ENCODE peak calls at places on chromosomes 3 and 15, in ten cellular contexts. One of them, this sample, is unnamed.

GRCh38 chr3:157836022-157836421 is 270.2 kb downstream of the SHOX2 start:
- DNase-seq in foreskin fibroblast: no peak
- DNase-seq in fibroblast of villous mesenchyme: no peak
- DNase-seq in choroid plexus epithelial cell: no peak
- DNase-seq in fibroblast of lung: no peak
- DNase-seq in astrocyte of the spinal cord: no peak
- DNase-seq in psoas muscle: no peak
- DNase-seq in GM12865: no peak
- DNase-seq in pancreas: no peak
- DNase-seq in HFF-Myc: no peak
- DNase-seq in this sample: no peak

GRCh38 chr3:57688291-57688690 is 4.6 kb downstream of the DENND6A start:
- DNase-seq in pancreas: no peak
- DNase-seq in choroid plexus epithelial cell: no peak
- DNase-seq in psoas muscle: no peak
- DNase-seq in fibroblast of lung: no peak
- DNase-seq in HFF-Myc: no peak
- DNase-seq in fibroblast of villous mesenchyme: no peak
- DNase-seq in GM12865: peak; percentile 61
- DNase-seq in astrocyte of the spinal cord: no peak
- DNase-seq in foreskin fibroblast: no peak
- DNase-seq in this sample: no peak

GRCh38 chr3:151579571-151580270 is 118.9 kb upstream of the IGSF10 start:
- DNase-seq in pancreas: no peak
- DNase-seq in HFF-Myc: no peak
- DNase-seq in fibroblast of lung: peak; percentile 44
- DNase-seq in foreskin fibroblast: peak; percentile 23
- DNase-seq in choroid plexus epithelial cell: peak; percentile 75
- DNase-seq in psoas muscle: no peak
- DNase-seq in GM12865: no peak
- DNase-seq in astrocyte of the spinal cord: peak; percentile 38
- DNase-seq in fibroblast of villous mesenchyme: peak; percentile 78
- DNase-seq in this sample: peak; percentile 69

GRCh38 chr3:187975571-187976360 is 178.2 kb upstream of the LPP start:
- DNase-seq in astrocyte of the spinal cord: peak; percentile 86
- DNase-seq in choroid plexus epithelial cell: peak; percentile 56
- DNase-seq in foreskin fibroblast: peak; percentile 34
- DNase-seq in fibroblast of villous mesenchyme: no peak
- DNase-seq in HFF-Myc: no peak
- DNase-seq in psoas muscle: peak; percentile 92
- DNase-seq in fibroblast of lung: no peak
- DNase-seq in pancreas: no peak
- DNase-seq in GM12865: no peak
- DNase-seq in this sample: peak; percentile 94

GRCh38 chr15:52289629-52290081 is 5.9 kb downstream of the MYO5C start:
- DNase-seq in pancreas: no peak
- DNase-seq in GM12865: no peak
- DNase-seq in choroid plexus epithelial cell: no peak
- DNase-seq in psoas muscle: no peak
- DNase-seq in fibroblast of villous mesenchyme: no peak
- DNase-seq in foreskin fibroblast: no peak
- DNase-seq in astrocyte of the spinal cord: peak; percentile 37
- DNase-seq in fibroblast of lung: no peak
- DNase-seq in HFF-Myc: no peak
- DNase-seq in this sample: no peak

GRCh38 chr3:194472290-194472920 is 14.4 kb downstream of the ATP13A3 start:
- DNase-seq in choroid plexus epithelial cell: peak; percentile 91
- DNase-seq in pancreas: no peak
- DNase-seq in foreskin fibroblast: peak; percentile 64
- DNase-seq in GM12865: peak; percentile 75
- DNase-seq in fibroblast of lung: peak; percentile 87
- DNase-seq in HFF-Myc: no peak
- DNase-seq in psoas muscle: no peak
- DNase-seq in fibroblast of villous mesenchyme: peak; percentile 78
- DNase-seq in astrocyte of the spinal cord: peak; percentile 81
- DNase-seq in this sample: peak; percentile 85

GRCh38 chr3:73674280-73674679 is 49.5 kb upstream of the PDZRN3 start:
- DNase-seq in choroid plexus epithelial cell: peak; percentile 33
- DNase-seq in fibroblast of lung: peak; percentile 53
- DNase-seq in pancreas: no peak
- DNase-seq in GM12865: no peak
- DNase-seq in HFF-Myc: no peak
- DNase-seq in fibroblast of villous mesenchyme: no peak
- DNase-seq in psoas muscle: no peak
- DNase-seq in foreskin fibroblast: no peak
- DNase-seq in astrocyte of the spinal cord: peak; percentile 86
- DNase-seq in this sample: peak; percentile 79

GRCh38 chr3:134038071-134038491 is 8.4 kb upstream of the SLCO2A1 start:
- DNase-seq in GM12865: no peak
- DNase-seq in fibroblast of villous mesenchyme: no peak
- DNase-seq in psoas muscle: no peak
- DNase-seq in astrocyte of the spinal cord: no peak
- DNase-seq in HFF-Myc: no peak
- DNase-seq in choroid plexus epithelial cell: no peak
- DNase-seq in foreskin fibroblast: no peak
- DNase-seq in fibroblast of lung: no peak
- DNase-seq in pancreas: no peak
- DNase-seq in this sample: no peak

GRCh38 chr3:66413151-66413751 is 87.6 kb downstream of the LRIG1 start:
- DNase-seq in psoas muscle: peak; percentile 76
- DNase-seq in pancreas: no peak
- DNase-seq in HFF-Myc: peak; percentile 46
- DNase-seq in foreskin fibroblast: peak; percentile 89
- DNase-seq in GM12865: no peak
- DNase-seq in astrocyte of the spinal cord: peak; percentile 91
- DNase-seq in fibroblast of villous mesenchyme: peak; percentile 51
- DNase-seq in choroid plexus epithelial cell: peak; percentile 45
- DNase-seq in fibroblast of lung: peak; percentile 90
- DNase-seq in this sample: peak; percentile 96

GRCh38 chr15:69755571-69756310 is 303.1 kb downstream of the RPLP1 start:
- DNase-seq in choroid plexus epithelial cell: peak; percentile 28
- DNase-seq in foreskin fibroblast: no peak
- DNase-seq in HFF-Myc: no peak
- DNase-seq in astrocyte of the spinal cord: peak; percentile 42
- DNase-seq in psoas muscle: no peak
- DNase-seq in pancreas: no peak
- DNase-seq in fibroblast of villous mesenchyme: no peak
- DNase-seq in GM12865: peak; percentile 93
- DNase-seq in fibroblast of lung: no peak
- DNase-seq in this sample: peak; percentile 54

GRCh38 chr3:165206454-165207266 is 10.5 kb upstream of the SLITRK3 start:
- DNase-seq in choroid plexus epithelial cell: peak; percentile 82
- DNase-seq in psoas muscle: peak; percentile 87
- DNase-seq in foreskin fibroblast: peak; percentile 18
- DNase-seq in fibroblast of villous mesenchyme: peak; percentile 64
- DNase-seq in HFF-Myc: peak; percentile 31
- DNase-seq in GM12865: peak; percentile 76
- DNase-seq in astrocyte of the spinal cord: peak; percentile 84
- DNase-seq in pancreas: peak; percentile 81
- DNase-seq in fibroblast of lung: peak; percentile 81
- DNase-seq in this sample: peak; percentile 80

GRCh38 chr15:33021806-33022389 is 172.6 kb downstream of the FMN1 start:
- DNase-seq in astrocyte of the spinal cord: peak; percentile 74
- DNase-seq in pancreas: no peak
- DNase-seq in psoas muscle: no peak
- DNase-seq in GM12865: peak; percentile 30
- DNase-seq in HFF-Myc: peak; percentile 74
- DNase-seq in fibroblast of lung: peak; percentile 87
- DNase-seq in choroid plexus epithelial cell: peak; percentile 86
- DNase-seq in foreskin fibroblast: peak; percentile 56
- DNase-seq in fibroblast of villous mesenchyme: peak; percentile 63
- DNase-seq in this sample: peak; percentile 78

GRCh38 chr15:49888727-49889126 is 230.3 kb downstream of the ATP8B4 start:
- DNase-seq in astrocyte of the spinal cord: no peak
- DNase-seq in psoas muscle: no peak
- DNase-seq in foreskin fibroblast: peak; percentile 18
- DNase-seq in fibroblast of lung: no peak
- DNase-seq in choroid plexus epithelial cell: no peak
- DNase-seq in GM12865: no peak
- DNase-seq in fibroblast of villous mesenchyme: no peak
- DNase-seq in HFF-Myc: no peak
- DNase-seq in pancreas: no peak
- DNase-seq in this sample: no peak

GRCh38 chr3:34206996-34207395 is 408.6 kb downstream of the PDCD6IP start:
- DNase-seq in foreskin fibroblast: peak; percentile 24
- DNase-seq in GM12865: no peak
- DNase-seq in fibroblast of lung: no peak
- DNase-seq in choroid plexus epithelial cell: peak; percentile 74
- DNase-seq in HFF-Myc: no peak
- DNase-seq in pancreas: no peak
- DNase-seq in fibroblast of villous mesenchyme: peak; percentile 14
- DNase-seq in psoas muscle: no peak
- DNase-seq in astrocyte of the spinal cord: peak; percentile 80
- DNase-seq in this sample: no peak

GRCh38 chr15:29322407-29322806 is 52.8 kb upstream of the NSMCE3 start:
- DNase-seq in psoas muscle: no peak
- DNase-seq in choroid plexus epithelial cell: peak; percentile 23
- DNase-seq in pancreas: no peak
- DNase-seq in fibroblast of lung: peak; percentile 5
- DNase-seq in astrocyte of the spinal cord: no peak
- DNase-seq in foreskin fibroblast: no peak
- DNase-seq in HFF-Myc: no peak
- DNase-seq in GM12865: no peak
- DNase-seq in fibroblast of villous mesenchyme: no peak
- DNase-seq in this sample: no peak

GRCh38 chr3:73432723-73433032 is 192.1 kb downstream of the PDZRN3 start:
- DNase-seq in HFF-Myc: no peak
- DNase-seq in pancreas: no peak
- DNase-seq in GM12865: no peak
- DNase-seq in astrocyte of the spinal cord: no peak
- DNase-seq in choroid plexus epithelial cell: no peak
- DNase-seq in psoas muscle: no peak
- DNase-seq in fibroblast of villous mesenchyme: no peak
- DNase-seq in foreskin fibroblast: no peak
- DNase-seq in fibroblast of lung: no peak
- DNase-seq in this sample: no peak

GRCh38 chr3:61650276-61650675 is 88.9 kb downstream of the PTPRG start:
- DNase-seq in choroid plexus epithelial cell: peak; percentile 42
- DNase-seq in pancreas: no peak
- DNase-seq in foreskin fibroblast: peak; percentile 83
- DNase-seq in GM12865: no peak
- DNase-seq in fibroblast of lung: peak; percentile 94
- DNase-seq in HFF-Myc: peak; percentile 75
- DNase-seq in psoas muscle: no peak
- DNase-seq in astrocyte of the spinal cord: peak; percentile 92
- DNase-seq in fibroblast of villous mesenchyme: peak; percentile 89
- DNase-seq in this sample: peak; percentile 95

GRCh38 chr3:177440456-177441105 is 243.3 kb upstream of the TBL1XR1 start:
- DNase-seq in pancreas: no peak
- DNase-seq in GM12865: no peak
- DNase-seq in foreskin fibroblast: no peak
- DNase-seq in psoas muscle: no peak
- DNase-seq in astrocyte of the spinal cord: no peak
- DNase-seq in choroid plexus epithelial cell: no peak
- DNase-seq in HFF-Myc: no peak
- DNase-seq in fibroblast of villous mesenchyme: no peak
- DNase-seq in fibroblast of lung: no peak
- DNase-seq in this sample: peak; percentile 61

GRCh38 chr3:79808515-79808914 is 40.7 kb upstream of the ROBO1 start:
- DNase-seq in astrocyte of the spinal cord: no peak
- DNase-seq in choroid plexus epithelial cell: no peak
- DNase-seq in foreskin fibroblast: no peak
- DNase-seq in pancreas: no peak
- DNase-seq in fibroblast of lung: no peak
- DNase-seq in HFF-Myc: no peak
- DNase-seq in GM12865: no peak
- DNase-seq in fibroblast of villous mesenchyme: no peak
- DNase-seq in psoas muscle: no peak
- DNase-seq in this sample: no peak

DNA sequence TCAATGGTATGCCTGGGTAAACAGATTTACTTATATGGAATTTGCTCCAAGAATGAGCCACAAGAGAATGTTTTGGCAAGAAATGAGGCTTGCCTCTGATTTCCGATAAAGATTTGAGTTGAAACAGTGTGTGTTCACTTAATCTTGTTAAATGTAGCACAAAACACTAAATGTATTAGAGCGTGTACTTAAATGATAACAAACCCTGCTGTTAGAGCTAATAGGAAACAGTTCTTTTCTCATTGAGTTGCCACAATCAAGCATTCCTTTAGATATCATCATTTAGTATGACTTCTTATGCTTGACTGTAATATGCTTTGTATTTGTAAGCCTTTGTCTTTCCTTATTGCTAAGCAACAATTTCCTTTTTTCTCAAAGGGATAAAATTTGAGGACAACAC is 353.6 kb upstream of the ZNF717 start:
- DNase-seq in psoas muscle: no peak
- DNase-seq in GM12865: no peak
- DNase-seq in pancreas: no peak
- DNase-seq in astrocyte of the spinal cord: peak; percentile 64
- DNase-seq in HFF-Myc: no peak
- DNase-seq in choroid plexus epithelial cell: peak; percentile 70
- DNase-seq in fibroblast of lung: no peak
- DNase-seq in foreskin fibroblast: no peak
- DNase-seq in fibroblast of villous mesenchyme: no peak
- DNase-seq in this sample: no peak
- H3K4me3 ChIP-seq in psoas muscle: no peak overlapping the region
- H3K4me3 ChIP-seq in GM12865: no peak overlapping the region
- H3K4me3 ChIP-seq in pancreas: no peak overlapping the region
- H3K4me3 ChIP-seq in astrocyte of the spinal cord: no peak overlapping the region
- H3K4me3 ChIP-seq in HFF-Myc: no peak overlapping the region
- H3K4me3 ChIP-seq in choroid plexus epithelial cell: no peak overlapping the region
- H3K4me3 ChIP-seq in fibroblast of lung: no peak overlapping the region
- H3K4me3 ChIP-seq in foreskin fibroblast: no peak overlapping the region
- H3K4me3 ChIP-seq in fibroblast of villous mesenchyme: no peak overlapping the region
- H3K4me3 ChIP-seq in this sample: no peak overlapping the region

GRCh38 chr3:196673632-196674031 is 34.1 kb downstream of the NRROS start:
- DNase-seq in fibroblast of lung: no peak
- DNase-seq in pancreas: no peak
- DNase-seq in fibroblast of villous mesenchyme: no peak
- DNase-seq in HFF-Myc: no peak
- DNase-seq in GM12865: no peak
- DNase-seq in foreskin fibroblast: no peak
- DNase-seq in psoas muscle: no peak
- DNase-seq in astrocyte of the spinal cord: no peak
- DNase-seq in choroid plexus epithelial cell: no peak
- DNase-seq in this sample: no peak
- TF ChIP-seq CTCF in fibroblast of lung: no peak
- TF ChIP-seq CTCF in pancreas: no peak
- TF ChIP-seq CTCF in fibroblast of villous mesenchyme: no peak
- TF ChIP-seq CTCF in HFF-Myc: no peak
- TF ChIP-seq CTCF in GM12865: no peak
- TF ChIP-seq CTCF in foreskin fibroblast: no peak
- TF ChIP-seq CTCF in psoas muscle: no peak
- TF ChIP-seq CTCF in astrocyte of the spinal cord: no peak
- TF ChIP-seq CTCF in choroid plexus epithelial cell: no peak
- TF ChIP-seq CTCF in this sample: no peak

GRCh38 chr3:53159415-53160135 is 1.4 kb upstream of the PRKCD start:
- DNase-seq in fibroblast of lung: no peak
- DNase-seq in pancreas: peak; percentile 86
- DNase-seq in GM12865: no peak
- DNase-seq in astrocyte of the spinal cord: no peak
- DNase-seq in choroid plexus epithelial cell: no peak
- DNase-seq in foreskin fibroblast: no peak
- DNase-seq in psoas muscle: no peak
- DNase-seq in HFF-Myc: no peak
- DNase-seq in fibroblast of villous mesenchyme: no peak
- DNase-seq in this sample: no peak
- H3K4me3 ChIP-seq in fibroblast of lung: no peak overlapping the region
- H3K4me3 ChIP-seq in pancreas: no peak overlapping the region
- H3K4me3 ChIP-seq in GM12865: no peak overlapping the region
- H3K4me3 ChIP-seq in astrocyte of the spinal cord: no peak overlapping the region
- H3K4me3 ChIP-seq in choroid plexus epithelial cell: no peak overlapping the region
- H3K4me3 ChIP-seq in foreskin fibroblast: no peak overlapping the region
- H3K4me3 ChIP-seq in psoas muscle: no peak overlapping the region
- H3K4me3 ChIP-seq in HFF-Myc: no peak overlapping the region
- H3K4me3 ChIP-seq in fibroblast of villous mesenchyme: no peak overlapping the region
- H3K4me3 ChIP-seq in this sample: no peak overlapping the region

GRCh38 chr3:14602006-14602803 is 49.4 kb upstream of the CCDC174 start:
- DNase-seq in fibroblast of villous mesenchyme: no peak
- DNase-seq in fibroblast of lung: no peak
- DNase-seq in choroid plexus epithelial cell: no peak
- DNase-seq in HFF-Myc: no peak
- DNase-seq in astrocyte of the spinal cord: no peak
- DNase-seq in psoas muscle: no peak
- DNase-seq in GM12865: no peak
- DNase-seq in foreskin fibroblast: no peak
- DNase-seq in pancreas: no peak
- DNase-seq in this sample: no peak
- TF ChIP-seq CTCF in fibroblast of villous mesenchyme: no peak
- TF ChIP-seq CTCF in fibroblast of lung: no peak
- TF ChIP-seq CTCF in choroid plexus epithelial cell: no peak
- TF ChIP-seq CTCF in HFF-Myc: peak; percentile 35
- TF ChIP-seq CTCF in astrocyte of the spinal cord: no peak
- TF ChIP-seq CTCF in psoas muscle: no peak
- TF ChIP-seq CTCF in GM12865: no peak
- TF ChIP-seq CTCF in foreskin fibroblast: no peak
- TF ChIP-seq CTCF in pancreas: no peak
- TF ChIP-seq CTCF in this sample: no peak

This sample was measured in fibroblast of mammary gland.